ENCODE peak calls at places on chromosomes 2 and 18, in five cellular contexts. One of them, this sample, is unnamed.

GRCh38 chr2:30480703-30481322 is 33.8 kb downstream of the LCLAT1 start:
- DNase-seq in HepG2: no peak
- DNase-seq in GM12878: no peak
- DNase-seq in H1: no peak
- DNase-seq in K562: no peak
- DNase-seq in this sample: no peak

GRCh38 chr2:240353086-240353798 is 82.2 kb upstream of the GPC1 start:
- DNase-seq in HepG2: no peak
- DNase-seq in GM12878: no peak
- DNase-seq in H1: no peak
- DNase-seq in K562: no peak
- DNase-seq in this sample: peak

GRCh38 chr2:134722728-134723127 is 3.9 kb upstream of the TMEM163 start:
- DNase-seq in HepG2: no peak
- DNase-seq in GM12878: no peak
- DNase-seq in H1: peak
- DNase-seq in K562: peak
- DNase-seq in this sample: peak

GRCh38 chr2:113266431-113266830 is 12.3 kb downstream of the PAX8 start:
- DNase-seq in HepG2: no peak
- DNase-seq in GM12878: no peak
- DNase-seq in H1: no peak
- DNase-seq in K562: no peak
- DNase-seq in this sample: no peak

GRCh38 chr2:35298493-35298892 is 1057.1 kb upstream of the CRIM1 start:
- DNase-seq in HepG2: no peak
- DNase-seq in GM12878: no peak
- DNase-seq in H1: no peak
- DNase-seq in K562: no peak
- DNase-seq in this sample: no peak

GRCh38 chr2:234329202-234329930 is 167.5 kb downstream of the ARL4C start:
- DNase-seq in HepG2: no peak
- DNase-seq in GM12878: no peak
- DNase-seq in H1: no peak
- DNase-seq in K562: no peak
- DNase-seq in this sample: no peak

GRCh38 chr2:145725876-145726275 is 1206.0 kb upstream of the ZEB2 start:
- DNase-seq in HepG2: no peak
- DNase-seq in GM12878: no peak
- DNase-seq in H1: no peak
- DNase-seq in K562: no peak
- DNase-seq in this sample: no peak

GRCh38 chr2:33673937-33674336 is 74.8 kb upstream of the FAM98A start:
- DNase-seq in HepG2: no peak
- DNase-seq in GM12878: no peak
- DNase-seq in H1: no peak
- DNase-seq in K562: no peak
- DNase-seq in this sample: peak

GRCh38 chr2:165778653-165779451 is 15.2 kb downstream of the GALNT3 start:
- DNase-seq in HepG2: peak
- DNase-seq in GM12878: no peak
- DNase-seq in H1: no peak
- DNase-seq in K562: no peak
- DNase-seq in this sample: no peak

GRCh38 chr2:128549094-128549493 is 230.4 kb upstream of the HS6ST1 start:
- DNase-seq in HepG2: no peak
- DNase-seq in GM12878: no peak
- DNase-seq in H1: no peak
- DNase-seq in K562: no peak
- DNase-seq in this sample: no peak

GRCh38 chr2:135226961-135227360 is 174.9 kb downstream of the RAB3GAP1 start:
- DNase-seq in HepG2: no peak
- DNase-seq in GM12878: no peak
- DNase-seq in H1: no peak
- DNase-seq in K562: no peak
- DNase-seq in this sample: no peak

GRCh38 chr2:143121957-143122356 is 7.3 kb upstream of the ARHGAP15 start:
- DNase-seq in HepG2: no peak
- DNase-seq in GM12878: no peak
- DNase-seq in H1: no peak
- DNase-seq in K562: no peak
- DNase-seq in this sample: no peak

GRCh38 chr18:21599585-21600525 is 649 bp downstream of the ESCO1 start:
- DNase-seq in HepG2: peak
- DNase-seq in GM12878: no peak
- DNase-seq in H1: peak
- DNase-seq in K562: peak
- DNase-seq in this sample: peak

GRCh38 chr18:58287626-58288289 is 243.7 kb downstream of the NEDD4L start:
- DNase-seq in HepG2: peak
- DNase-seq in GM12878: no peak
- DNase-seq in H1: no peak
- DNase-seq in K562: no peak
- DNase-seq in this sample: no peak

GRCh38 chr2:84959494-84960156 is 11.3 kb upstream of the KCMF1 start:
- DNase-seq in HepG2: no peak
- DNase-seq in GM12878: no peak
- DNase-seq in H1: peak
- DNase-seq in K562: no peak
- DNase-seq in this sample: no peak

GRCh38 chr2:71385008-71385407 is 53.4 kb downstream of the ZNF638 start:
- DNase-seq in HepG2: no peak
- DNase-seq in GM12878: no peak
- DNase-seq in H1: no peak
- DNase-seq in K562: no peak
- DNase-seq in this sample: no peak

GRCh38 chr2:16271231-16271896 is 331.0 kb downstream of the MYCN start:
- DNase-seq in HepG2: no peak
- DNase-seq in GM12878: no peak
- DNase-seq in H1: no peak
- DNase-seq in K562: no peak
- DNase-seq in this sample: no peak

GRCh38 chr2:8514748-8515389 is 167.0 kb upstream of the ID2 start:
- DNase-seq in HepG2: no peak
- DNase-seq in GM12878: peak
- DNase-seq in H1: no peak
- DNase-seq in K562: no peak
- DNase-seq in this sample: no peak

GRCh38 chr18:58449366-58449935 is 179.4 kb downstream of the ALPK2 start:
- DNase-seq in HepG2: peak
- DNase-seq in GM12878: no peak
- DNase-seq in H1: no peak
- DNase-seq in K562: no peak
- DNase-seq in this sample: no peak

GRCh38 chr2:237451582-237452469 is 35.2 kb upstream of the MLPH start:
- DNase-seq in HepG2: no peak
- DNase-seq in GM12878: no peak
- DNase-seq in H1: peak
- DNase-seq in K562: no peak
- DNase-seq in this sample: peak

GRCh38 chr2:210169871-210170441 is 1.3 kb downstream of the KANSL1L start:
- DNase-seq in HepG2: peak
- DNase-seq in GM12878: peak
- DNase-seq in H1: no peak
- DNase-seq in K562: no peak
- DNase-seq in this sample: no peak

GRCh38 chr2:164910091-164910899 is 45.0 kb downstream of the SLC38A11 start:
- DNase-seq in HepG2: peak
- DNase-seq in GM12878: no peak
- DNase-seq in H1: no peak
- DNase-seq in K562: no peak
- DNase-seq in this sample: no peak

GRCh38 chr2:148730085-148730484 is 85.5 kb downstream of the EPC2 start:
- DNase-seq in HepG2: no peak
- DNase-seq in GM12878: no peak
- DNase-seq in H1: no peak
- DNase-seq in K562: no peak
- DNase-seq in this sample: no peak

GRCh38 chr2:64327510-64328414 is 126.2 kb upstream of the LGALSL start:
- DNase-seq in HepG2: no peak
- DNase-seq in GM12878: peak
- DNase-seq in H1: peak
- DNase-seq in K562: no peak
- DNase-seq in this sample: peak

GRCh38 chr18:50695431-50696176 is 124.2 kb downstream of the MRO start:
- DNase-seq in HepG2: no peak
- DNase-seq in GM12878: no peak
- DNase-seq in H1: no peak
- DNase-seq in K562: no peak
- DNase-seq in this sample: no peak

GRCh38 chr2:24906466-24906865 is 13.6 kb downstream of the ADCY3 start:
- DNase-seq in HepG2: no peak
- DNase-seq in GM12878: no peak
- DNase-seq in H1: no peak
- DNase-seq in K562: no peak
- DNase-seq in this sample: no peak

GRCh38 chr2:36535099-36535498 is 62.9 kb downstream of the FEZ2 start:
- DNase-seq in HepG2: no peak
- DNase-seq in GM12878: no peak
- DNase-seq in H1: no peak
- DNase-seq in K562: no peak
- DNase-seq in this sample: no peak

GRCh38 chr2:36539631-36540030 is 58.3 kb downstream of the FEZ2 start:
- DNase-seq in HepG2: no peak
- DNase-seq in GM12878: no peak
- DNase-seq in H1: no peak
- DNase-seq in K562: no peak
- DNase-seq in this sample: no peak

GRCh38 chr2:36536776-36537175 is 61.2 kb downstream of the FEZ2 start:
- DNase-seq in HepG2: no peak
- DNase-seq in GM12878: no peak
- DNase-seq in H1: no peak
- DNase-seq in K562: no peak
- DNase-seq in this sample: no peak

GRCh38 chr2:36540986-36541750 is 56.8 kb downstream of the FEZ2 start:
- DNase-seq in HepG2: no peak
- DNase-seq in GM12878: no peak
- DNase-seq in H1: no peak
- DNase-seq in K562: no peak
- DNase-seq in this sample: no peak

GRCh38 chr2:36538345-36538744 is 59.6 kb downstream of the FEZ2 start:
- DNase-seq in HepG2: no peak
- DNase-seq in GM12878: no peak
- DNase-seq in H1: no peak
- DNase-seq in K562: no peak
- DNase-seq in this sample: peak
- TF ChIP-seq RFX5 in HepG2: no peak
- TF ChIP-seq RFX5 in GM12878: no peak
- TF ChIP-seq RFX5 in H1: no peak
- TF ChIP-seq RFX5 in K562: no peak
- TF ChIP-seq RFX5 in this sample: no peak

DNA sequence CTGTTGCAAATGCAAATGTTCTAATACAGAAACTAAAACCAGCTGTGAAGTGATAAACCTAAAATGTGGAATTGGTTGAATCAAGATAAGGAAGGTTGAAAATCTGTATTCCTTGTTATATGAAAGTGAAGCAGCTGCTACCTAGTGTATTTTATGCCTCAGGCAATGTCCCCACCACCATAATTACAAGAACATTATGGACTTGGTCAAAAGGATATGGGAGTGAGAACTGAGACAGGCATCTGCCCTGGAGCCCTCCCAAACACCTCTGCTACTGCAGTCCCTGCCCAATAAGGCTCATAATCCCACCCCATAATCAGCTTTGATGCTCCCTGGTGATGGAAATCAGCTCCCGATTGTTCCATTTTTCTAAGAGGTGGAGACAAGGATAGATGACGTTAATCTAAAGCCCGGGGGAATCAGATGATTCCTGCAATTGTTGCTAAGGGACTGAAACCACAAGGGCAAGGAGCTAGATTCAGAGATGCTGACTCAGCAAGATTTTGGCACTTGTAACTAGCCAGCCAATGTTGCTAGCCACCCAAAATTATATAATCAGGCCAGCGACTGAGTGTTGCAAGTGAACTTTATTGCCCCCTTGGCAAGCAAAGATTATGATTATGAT is 69.5 kb downstream of the EVA1A start:
- DNase-seq in HepG2: no peak
- DNase-seq in GM12878: no peak
- DNase-seq in H1: no peak
- DNase-seq in K562: no peak
- DNase-seq in this sample: no peak
- TF ChIP-seq TAF1 in HepG2: no peak
- TF ChIP-seq TAF1 in GM12878: no peak
- TF ChIP-seq TAF1 in H1: no peak
- TF ChIP-seq TAF1 in K562: no peak
- TF ChIP-seq TAF1 in this sample: no peak

GRCh38 chr2:178756843-178757242 is 50.4 kb downstream of the TTN start:
- DNase-seq in HepG2: no peak
- DNase-seq in GM12878: no peak
- DNase-seq in H1: no peak
- DNase-seq in K562: no peak
- DNase-seq in this sample: no peak

GRCh38 chr2:178756343-178756742 is 50.9 kb downstream of the TTN start:
- DNase-seq in HepG2: no peak
- DNase-seq in GM12878: no peak
- DNase-seq in H1: no peak
- DNase-seq in K562: no peak
- DNase-seq in this sample: no peak

GRCh38 chr2:178767099-178768060 is 39.8 kb downstream of the TTN start:
- DNase-seq in HepG2: no peak
- DNase-seq in GM12878: no peak
- DNase-seq in H1: no peak
- DNase-seq in K562: no peak
- DNase-seq in this sample: no peak

GRCh38 chr2:178764097-178764496 is 43.1 kb downstream of the TTN start:
- DNase-seq in HepG2: no peak
- DNase-seq in GM12878: no peak
- DNase-seq in H1: no peak
- DNase-seq in K562: no peak
- DNase-seq in this sample: no peak

GRCh38 chr2:178761759-178762371 is 45.4 kb downstream of the TTN start:
- DNase-seq in HepG2: peak
- DNase-seq in GM12878: peak
- DNase-seq in H1: no peak
- DNase-seq in K562: peak
- DNase-seq in this sample: peak
- TF ChIP-seq RFX5 in HepG2: no peak
- TF ChIP-seq RFX5 in GM12878: no peak
- TF ChIP-seq RFX5 in H1: no peak
- TF ChIP-seq RFX5 in K562: no peak
- TF ChIP-seq RFX5 in this sample: no peak

GRCh38 chr2:48496867-48497266 is 33.1 kb upstream of the STON1 start:
- DNase-seq in HepG2: no peak
- DNase-seq in GM12878: no peak
- DNase-seq in H1: no peak
- DNase-seq in K562: no peak
- DNase-seq in this sample: no peak
- TF ChIP-seq TAF1 in HepG2: no peak
- TF ChIP-seq TAF1 in GM12878: no peak
- TF ChIP-seq TAF1 in H1: no peak
- TF ChIP-seq TAF1 in K562: no peak
- TF ChIP-seq TAF1 in this sample: no peak

This sample was measured in SK-N-SH.